ENCODE peak calls at places on chromosomes 16 and 17, in four cellular contexts. L, S, J and M are unnamed samples.

GRCh38 chr16:12503201-12503600 is 300.5 kb downstream of the CPPED1 start:
- DNase-seq in J (no peak), L (no peak), S (no peak), M (no peak)

GRCh38 chr16:69747115-69747514 is 7.6 kb downstream of the NOB1 start:
- DNase-seq in L (no peak), J (no peak), S (no peak), M (no peak)

GRCh38 chr17:58986005-58986404 is 120.7 kb downstream of the TRIM37 start:
- DNase-seq in L (no peak), S (no peak), J (peak; percentile 11), M (no peak)

GRCh38 chr17:27352481-27353460 is 58.9 kb downstream of the WSB1 start:
- DNase-seq in J (peak; percentile 24), S (no peak), L (no peak), M (no peak)

GRCh38 chr16:4850211-4850610 is 2.9 kb downstream of the UBN1 start:
- DNase-seq in S (no peak), L (no peak), J (peak; percentile 6), M (no peak)

GRCh38 chr16:11852092-11852809 is 909 bp upstream of the RSL1D1 start:
- DNase-seq in J (peak; percentile 37), L (no peak), S (no peak), M (no peak)

GRCh38 chr17:2853722-2854580 is 57.7 kb downstream of the RAP1GAP2 start:
- DNase-seq in L (no peak), S (no peak), J (no peak), M (peak; percentile 51)

GRCh38 chr16:57694556-57695377 is at the start of gene DRC7:
- DNase-seq in J (peak; percentile 13), L (no peak), S (peak; percentile 28), M (no peak)

GRCh38 chr17:78538033-78538776 is 39.0 kb downstream of the DNAH17 start:
- DNase-seq in J (no peak), S (no peak), L (no peak), M (no peak)

GRCh38 chr16:9860876-9861275 is 321.4 kb downstream of the GRIN2A start:
- DNase-seq in L (no peak), S (no peak), J (no peak), M (no peak)

GRCh38 chr16:82991435-82991834 is 364.7 kb downstream of the CDH13 start:
- DNase-seq in S (no peak), L (no peak), J (no peak), M (no peak)

GRCh38 chr16:85902366-85903155 is 3.6 kb downstream of the IRF8 start:
- DNase-seq in S (peak; percentile 82), J (no peak), L (no peak), M (peak; percentile 49)

GRCh38 chr17:9529033-9529748 is 46.4 kb downstream of the STX8 start:
- DNase-seq in L (no peak), S (no peak), J (peak; percentile 56), M (no peak)

GRCh38 chr16:56192644-56192960 is 1.3 kb downstream of the GNAO1 start:
- DNase-seq in S (no peak), L (no peak), J (no peak), M (no peak)

GRCh38 chr16:3187798-3188674 is at the start of gene OR1F1:
- DNase-seq in J (peak; percentile 80), L (no peak), S (peak; percentile 76), M (peak; percentile 67)

GRCh38 chr17:29341726-29342125 is 47.8 kb upstream of the NUFIP2 start:
- DNase-seq in S (no peak), J (peak; percentile 16), L (no peak), M (no peak)

GRCh38 chr17:71068351-71068750 is 899.0 kb downstream of the KCNJ2 start:
- DNase-seq in J (peak; percentile 20), S (no peak), L (no peak), M (no peak)

GRCh38 chr17:78019367-78019975 is 61.0 kb downstream of the TNRC6C start:
- DNase-seq in J (peak; percentile 62), L (no peak), S (no peak), M (no peak)

GRCh38 chr17:7930841-7931631 is 710 bp downstream of the TRAPPC1 start:
- DNase-seq in S (no peak), L (no peak), J (no peak), M (no peak)

GRCh38 chr16:50450957-50451356 is 82.2 kb upstream of the BRD7 start:
- DNase-seq in S (no peak), L (no peak), J (no peak), M (no peak)

GRCh38 chr16:85124636-85125346 is 12.5 kb upstream of the CIBAR2 start:
- DNase-seq in L (no peak), J (no peak), S (no peak), M (no peak)

GRCh38 chr16:70460737-70461261 is 6.4 kb downstream of the FCSK start:
- DNase-seq in L (no peak), S (no peak), J (peak; percentile 39), M (no peak)

GRCh38 chr16:11601425-11601824 is 14.7 kb upstream of the LITAF start:
- DNase-seq in J (no peak), S (no peak), L (no peak), M (no peak)

GRCh38 chr17:37844158-37844976 is 79.8 kb upstream of the TBC1D3K start:
- DNase-seq in J (peak; percentile 58), S (peak; percentile 72), L (peak; percentile 17), M (peak; percentile 30)

GRCh38 chr17:45740553-45741330 is 43.4 kb upstream of the CRHR1 start:
- DNase-seq in S (no peak), L (peak; percentile 21), J (peak; percentile 13), M (no peak)

GRCh38 chr16:24853830-24854229 is 8.1 kb downstream of the SLC5A11 start:
- DNase-seq in J (peak; percentile 66), S (no peak), L (peak; percentile 27), M (no peak)

GRCh38 chr16:14196539-14196938 is 125.4 kb downstream of the MRTFB start:
- DNase-seq in L (no peak), S (no peak), J (no peak), M (no peak)

GRCh38 chr16:31451681-31452351 is 7.5 kb upstream of the ARMC5 start:
- DNase-seq in J (peak; percentile 80), S (no peak), L (peak; percentile 57), M (no peak)

GRCh38 chr16:30761427-30761927 is 385 bp downstream of the CFAP119 start:
- DNase-seq in L (no peak), S (peak; percentile 65), J (peak; percentile 20), M (no peak)

GRCh38 chr17:36616391-36617029 is 15.1 kb downstream of the MRM1 start:
- DNase-seq in L (no peak), J (no peak), S (no peak), M (no peak)
- H3K36me3 ChIP-seq in L (no peaks in the 10 kb centered on the region), J (no peaks in the 10 kb centered on the region), S (no peaks in the 10 kb centered on the region), M (no peaks in the 10 kb centered on the region)

GRCh38 chr17:5437721-5438317 is 1.1 kb downstream of the C1QBP start:
- DNase-seq in J (peak; percentile 37), S (no peak), L (no peak), M (no peak)

GRCh38 chr17:5438716-5439445 is at the start of gene C1QBP:
- DNase-seq in S (peak; percentile 97), L (peak; percentile 93), J (peak; percentile 89), M (peak; percentile 88)

GRCh38 chr17:5434984-5435383 is 4.0 kb downstream of the C1QBP start:
- DNase-seq in J (no peak), S (no peak), L (no peak), M (no peak)

GRCh38 chr17:5443728-5444127 is 4.8 kb upstream of the C1QBP start:
- DNase-seq in J (no peak), S (no peak), L (no peak), M (no peak)

GRCh38 chr17:5439446-5439764 is 450 bp upstream of the C1QBP start:
- DNase-seq in J (no peak), L (no peak), S (no peak), M (no peak)
- TF ChIP-seq CTCF in J (no peak), L (no peak), S (no peak), M (peak; percentile 56)

GRCh38 chr16:89298826-89299225 is 81.3 kb downstream of the ZNF778 start:
- DNase-seq in L (no peak), S (no peak), J (no peak), M (no peak)

GRCh38 chr16:89297156-89297869 is 79.8 kb downstream of the ZNF778 start:
- DNase-seq in J (no peak), L (no peak), S (no peak), M (no peak)

GRCh38 chr16:89297870-89298545 is 80.5 kb downstream of the ZNF778 start:
- DNase-seq in L (no peak), J (no peak), S (no peak), M (no peak)

GRCh38 chr16:89300976-89301360 is 83.5 kb downstream of the ZNF778 start:
- DNase-seq in S (no peak), L (no peak), J (no peak), M (no peak)

GRCh38 chr16:89300311-89300975 is 82.9 kb downstream of the ZNF778 start:
- DNase-seq in S (no peak), L (no peak), J (peak; percentile 65), M (no peak)
- H3K36me3 ChIP-seq in S (peaks cover 31% of the 10 kb centered on the region), L (no peaks in the 10 kb centered on the region), J (peaks cover 40% of the 10 kb centered on the region), M (peaks cover 38% of the 10 kb centered on the region)

GRCh38 chr16:67456383-67457140 is 24.4 kb downstream of the ATP6V0D1 start:
- DNase-seq in J (peak; percentile 36), L (peak; percentile 82), S (no peak), M (no peak)
- TF ChIP-seq CTCF in J (peak; percentile 50), L (no peak), S (peak; percentile 28), M (no peak)